ENCODE peak calls at places on chromosome 16, in four cellular contexts. N is K562, H is GM12878, Y is HepG2. D is an unnamed sample.

GRCh38 chr16:4743217-4743897 is 9.0 kb downstream of the DNAAF8 start:
- DNase-seq in N (no peak), H (no peak), Y (no peak), D (no peak)

GRCh38 chr16:79843145-79843544 is 242.6 kb upstream of the MAF start:
- DNase-seq in H (no peak), Y (no peak), N (no peak), D (no peak)

GRCh38 chr16:66189951-66190350 is 176.5 kb upstream of the CDH5 start:
- DNase-seq in Y (no peak), N (no peak), H (no peak), D (no peak)

GRCh38 chr16:8929086-8929748 is 34.5 kb downstream of the USP7 start:
- DNase-seq in Y (no peak), N (no peak), H (peak; percentile 62), D (no peak)

GRCh38 chr16:85891033-85891775 is 7.8 kb upstream of the IRF8 start:
- DNase-seq in H (no peak), Y (peak; percentile 29), N (no peak), D (no peak)

GRCh38 chr16:65119905-65120341 is 1.9 kb downstream of the CDH11 start:
- DNase-seq in Y (no peak), H (no peak), N (no peak), D (no peak)

GRCh38 chr16:88941051-88941932 is 35.7 kb downstream of the CBFA2T3 start:
- DNase-seq in N (no peak), Y (no peak), H (no peak), D (peak; percentile 35)

GRCh38 chr16:52435573-52435972 is 111.4 kb downstream of the TOX3 start:
- DNase-seq in H (no peak), Y (no peak), N (no peak), D (no peak)

GRCh38 chr16:70746708-70747424 is 54.1 kb downstream of the VAC14 start:
- DNase-seq in Y (peak; percentile 99), H (no peak), N (peak; percentile 79), D (no peak)

GRCh38 chr16:77450790-77451487 is 16.1 kb upstream of the ADAMTS18 start:
- DNase-seq in Y (no peak), N (no peak), H (no peak), D (no peak)

GRCh38 chr16:69012906-69013305 is 92.5 kb upstream of the HAS3 start:
- DNase-seq in H (no peak), N (no peak), Y (no peak), D (no peak)

GRCh38 chr16:55367796-55368195 is 43.8 kb downstream of the IRX6 start:
- DNase-seq in Y (no peak), N (no peak), H (no peak), D (no peak)

GRCh38 chr16:22014271-22014873 is 6.5 kb downstream of the MOSMO start:
- DNase-seq in Y (no peak), H (no peak), N (no peak), D (no peak)

GRCh38 chr16:85172465-85173071 is 60.3 kb upstream of the CIBAR2 start:
- DNase-seq in N (peak; percentile 69), Y (peak; percentile 75), H (no peak), D (peak; percentile 60)

GRCh38 chr16:16033208-16033717 is 83.8 kb downstream of the ABCC1 start:
- DNase-seq in Y (no peak), N (no peak), H (no peak), D (no peak)

GRCh38 chr16:50742521-50743150 is 750 bp downstream of the CYLD start:
- DNase-seq in Y (no peak), N (peak; percentile 31), H (no peak), D (peak; percentile 25)

GRCh38 chr16:911604-912321 is 59.0 kb downstream of the LMF1 start:
- DNase-seq in H (no peak), Y (no peak), N (no peak), D (no peak)

GRCh38 chr16:85641776-85642176 is 28.7 kb downstream of the GSE1 start:
- DNase-seq in H (no peak), N (no peak), Y (no peak), D (no peak)

GRCh38 chr16:68839831-68840230 is 3.5 kb upstream of the TANGO6 start:
- DNase-seq in Y (no peak), H (no peak), N (no peak), D (no peak)

GRCh38 chr16:89422527-89422904 is 67.8 kb downstream of the ANKRD11 start:
- DNase-seq in Y (no peak), N (no peak), H (peak; percentile 85), D (no peak)

GRCh38 chr16:12305081-12305596 is 328.6 kb downstream of the SNX29 start:
- DNase-seq in H (no peak), N (no peak), Y (no peak), D (no peak)

GRCh38 chr16:28522792-28523191 is 16.0 kb downstream of the NUPR1 start:
- DNase-seq in H (no peak), N (no peak), Y (no peak), D (no peak)

GRCh38 chr16:57690782-57691471 is 3.7 kb upstream of the DRC7 start:
- DNase-seq in N (peak; percentile 65), Y (no peak), H (no peak), D (no peak)

GRCh38 chr16:68529931-68530667 is 9.0 kb upstream of the ZFP90 start:
- DNase-seq in N (peak; percentile 80), H (peak; percentile 62), Y (peak; percentile 82), D (peak; percentile 92)

GRCh38 chr16:89230210-89230609 is 12.7 kb downstream of the ZNF778 start:
- DNase-seq in H (no peak), N (no peak), Y (no peak), D (no peak)

GRCh38 chr16:82636485-82636884 is 9.7 kb downstream of the CDH13 start:
- DNase-seq in H (no peak), Y (no peak), N (no peak), D (no peak)

GRCh38 chr16:66028505-66029216 is 337.8 kb upstream of the CDH5 start:
- DNase-seq in H (no peak), N (no peak), Y (no peak), D (no peak)

GRCh38 chr16:80142940-80143339 is 397.9 kb upstream of the DYNLRB2 start:
- DNase-seq in H (no peak), N (no peak), Y (peak; percentile 30), D (no peak)

GRCh38 chr16:56576585-56577299 is 11.9 kb downstream of the MT4 start:
- DNase-seq in H (peak; percentile 32), N (peak; percentile 86), Y (peak; percentile 69), D (peak; percentile 76)

GRCh38 chr16:82360024-82360783 is 190.2 kb upstream of the MPHOSPH6 start:
- DNase-seq in Y (no peak), N (no peak), H (no peak), D (no peak)

GRCh38 chr16:23072084-23072599 is 77.1 kb downstream of the USP31 start:
- DNase-seq in N (no peak), Y (no peak), H (no peak), D (no peak)

GRCh38 chr16:30096862-30097563 is 1.0 kb upstream of the YPEL3 start:
- DNase-seq in N (no peak), H (no peak), Y (no peak), D (no peak)

GRCh38 chr16:58102665-58103427 is 26.3 kb downstream of the CFAP20 start:
- DNase-seq in Y (no peak), N (no peak), H (no peak), D (no peak)

GRCh38 chr16:27798241-27798640 is 248.3 kb downstream of the KATNIP start:
- DNase-seq in N (no peak), H (no peak), Y (no peak), D (no peak)

GRCh38 chr16:77499373-77500285 is 64.8 kb upstream of the ADAMTS18 start:
- DNase-seq in Y (no peak), H (no peak), N (no peak), D (peak; percentile 27)

GRCh38 chr16:84084570-84085270 is 32.0 kb downstream of the MBTPS1 start:
- DNase-seq in H (peak; percentile 28), Y (peak; percentile 78), N (peak; percentile 79), D (peak; percentile 81)
- TF ChIP-seq TARDBP in H (no peak), Y (no peak), N (no peak), D (no peak)

DNA sequence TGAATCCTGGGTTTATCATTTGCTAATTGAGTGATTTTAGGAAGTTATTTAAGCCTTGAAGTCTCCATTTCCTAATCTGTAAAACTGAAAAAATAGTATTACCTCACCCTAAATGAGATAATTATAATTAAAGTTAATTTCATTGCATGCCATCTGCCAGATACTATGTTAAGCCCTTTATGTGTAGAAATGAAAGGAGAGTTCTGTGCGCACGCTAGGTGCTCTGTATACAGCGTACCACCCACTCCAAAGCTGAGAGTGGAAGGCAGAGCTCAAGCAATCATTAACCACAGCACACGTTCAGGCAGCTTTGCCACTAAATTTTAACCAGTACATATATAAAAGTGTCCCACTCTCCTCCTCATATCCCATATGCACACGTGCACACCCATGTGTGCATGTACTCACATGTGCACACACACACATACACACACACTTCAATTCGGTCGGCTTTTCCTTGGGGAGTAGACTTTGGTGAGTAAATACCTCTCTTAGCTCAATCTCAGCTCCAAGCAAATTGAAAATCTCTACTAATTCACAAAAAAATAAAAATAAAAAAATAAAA is 204.8 kb downstream of the GRIN2A start:
- DNase-seq in Y (no peak), H (no peak), N (no peak), D (no peak)
- TF ChIP-seq TARDBP in Y (no peak), H (no peak), N (no peak), D (no peak)

GRCh38 chr16:67311607-67312449 is 14.7 kb downstream of the KCTD19 start:
- DNase-seq in H (peak; percentile 93), N (peak; percentile 18), Y (peak; percentile 28), D (peak; percentile 18)

GRCh38 chr16:67317853-67318252 is 8.7 kb downstream of the KCTD19 start:
- DNase-seq in N (no peak), Y (no peak), H (no peak), D (no peak)

GRCh38 chr16:67312450-67313118 is 14.0 kb downstream of the KCTD19 start:
- DNase-seq in N (no peak), Y (no peak), H (no peak), D (peak; percentile 3)
- TF ChIP-seq TARDBP in N (no peak), Y (no peak), H (no peak), D (no peak)

GRCh38 chr16:31141489-31142108 is 6.1 kb upstream of the PRSS8 start:
- DNase-seq in Y (no peak), H (no peak), N (no peak), D (peak; percentile 25)
- TF ChIP-seq TARDBP in Y (no peak), H (no peak), N (no peak), D (no peak)

GRCh38 chr16:86945166-86945900 is 367.0 kb downstream of the FOXL1 start:
- DNase-seq in Y (no peak), H (no peak), N (no peak), D (no peak)

GRCh38 chr16:86946981-86947380 is 368.6 kb downstream of the FOXL1 start:
- DNase-seq in Y (no peak), N (no peak), H (no peak), D (no peak)

GRCh38 chr16:86949116-86949515 is 368.1 kb downstream of the C16orf95 start:
- DNase-seq in H (no peak), N (no peak), Y (no peak), D (no peak)

GRCh38 chr16:86948046-86948445 is 369.1 kb downstream of the C16orf95 start:
- DNase-seq in N (no peak), Y (no peak), H (no peak), D (no peak)

GRCh38 chr16:86946396-86946795 is 368.0 kb downstream of the FOXL1 start:
- DNase-seq in Y (peak; percentile 9), H (no peak), N (no peak), D (no peak)
- TF ChIP-seq TARDBP in Y (no peak), H (no peak), N (no peak), D (no peak)

D was measured in HEK293T.